ENCODE peak calls at places on chromosomes 5 and 9, in four cellular contexts. P is astrocyte, I is GM20000, W is endothelial cell. H is an unnamed sample.

GRCh38 chr5:140791111-140791510 is 3.5 kb upstream of the PCDHA2 start:
- DNase-seq in W (no peak), P (no peak), I (no peak), H (no peak)

GRCh38 chr5:22938373-22938772 is 85.2 kb upstream of the CDH12 start:
- DNase-seq in P (no peak), W (no peak), I (no peak), H (no peak)

GRCh38 chr5:132687995-132688394 is 14.2 kb downstream of the IL4 start:
- DNase-seq in P (no peak), I (no peak), W (no peak), H (no peak)

GRCh38 chr5:119287547-119288073 is 68.2 kb upstream of the TNFAIP8 start:
- DNase-seq in W (no peak), I (no peak), P (peak), H (peak)

GRCh38 chr5:10975915-10976314 is 214.9 kb upstream of the DAP start:
- DNase-seq in W (no peak), I (no peak), P (peak), H (no peak)

GRCh38 chr9:2281031-2281802 is 266.1 kb downstream of the SMARCA2 start:
- DNase-seq in W (peak), P (peak), I (no peak), H (no peak)

GRCh38 chr9:124941689-124942561 is 1.0 kb upstream of the GOLGA1 start:
- DNase-seq in W (peak), P (no peak), I (peak), H (peak)

GRCh38 chr5:177490992-177491391 is 6.4 kb downstream of the PDLIM7 start:
- DNase-seq in W (no peak), I (no peak), P (no peak), H (no peak)

GRCh38 chr5:144187699-144188294 is 17.1 kb downstream of the KCTD16 start:
- DNase-seq in W (no peak), I (peak), P (peak), H (peak)

GRCh38 chr9:93603906-93604326 is 27.5 kb downstream of the PHF2 start:
- DNase-seq in W (no peak), I (no peak), P (no peak), H (no peak)

GRCh38 chr5:179166171-179166885 is 106.2 kb downstream of the ZNF354C start:
- DNase-seq in W (no peak), P (no peak), I (no peak), H (no peak)

GRCh38 chr5:14109041-14109747 is 33.9 kb upstream of the TRIO start:
- DNase-seq in I (peak), P (peak), W (no peak), H (peak)

GRCh38 chr5:142012186-142012785 is 541 bp downstream of the GNPDA1 start:
- DNase-seq in W (peak), I (no peak), P (no peak), H (peak)

GRCh38 chr5:175246242-175246891 is 197.6 kb downstream of the DRD1 start:
- DNase-seq in W (no peak), I (no peak), P (peak), H (peak)

GRCh38 chr9:124007468-124008306 is 3.9 kb upstream of the LHX2 start:
- DNase-seq in P (no peak), I (no peak), W (no peak), H (no peak)

GRCh38 chr5:141420855-141421488 is at the start of gene PCDHGA11:
- DNase-seq in I (peak), W (peak), P (peak), H (peak)

GRCh38 chr9:12847591-12847990 is 72.8 kb downstream of the LURAP1L start:
- DNase-seq in I (no peak), W (no peak), P (no peak), H (no peak)

GRCh38 chr5:14708551-14708950 is 44.0 kb downstream of the OTULIN start:
- DNase-seq in I (no peak), P (no peak), W (no peak), H (no peak)

GRCh38 chr5:7397005-7397546 is 1.1 kb downstream of the ADCY2 start:
- DNase-seq in W (no peak), I (no peak), P (peak), H (no peak)

GRCh38 chr5:83518676-83519075 is 47.1 kb downstream of the VCAN start:
- DNase-seq in I (no peak), W (no peak), P (no peak), H (no peak)

GRCh38 chr5:36855141-36855495 is 21.5 kb upstream of the NIPBL start:
- DNase-seq in P (no peak), I (no peak), W (no peak), H (no peak)

GRCh38 chr5:96096724-96097123 is 135.1 kb upstream of the ELL2 start:
- DNase-seq in P (no peak), I (no peak), W (no peak), H (no peak)

GRCh38 chr5:45694255-45694834 is 1.8 kb downstream of the HCN1 start:
- DNase-seq in W (peak), P (no peak), I (no peak), H (no peak)

GRCh38 chr9:86868611-86869010 is 78.7 kb downstream of the GAS1 start:
- DNase-seq in I (no peak), P (no peak), W (no peak), H (no peak)

GRCh38 chr9:107213561-107214028 is 69.5 kb upstream of the RAD23B start:
- DNase-seq in I (peak), W (no peak), P (peak), H (peak)

GRCh38 chr9:131943397-131943796 is 136.3 kb downstream of the MED27 start:
- DNase-seq in I (no peak), P (peak), W (no peak), H (no peak)

GRCh38 chr5:7261049-7261448 is 134.9 kb upstream of the ADCY2 start:
- DNase-seq in P (peak), I (peak), W (peak), H (peak)

GRCh38 chr9:70111042-70111602 is 67.5 kb downstream of the MAMDC2 start:
- DNase-seq in I (peak), P (peak), W (peak), H (peak)

DNA sequence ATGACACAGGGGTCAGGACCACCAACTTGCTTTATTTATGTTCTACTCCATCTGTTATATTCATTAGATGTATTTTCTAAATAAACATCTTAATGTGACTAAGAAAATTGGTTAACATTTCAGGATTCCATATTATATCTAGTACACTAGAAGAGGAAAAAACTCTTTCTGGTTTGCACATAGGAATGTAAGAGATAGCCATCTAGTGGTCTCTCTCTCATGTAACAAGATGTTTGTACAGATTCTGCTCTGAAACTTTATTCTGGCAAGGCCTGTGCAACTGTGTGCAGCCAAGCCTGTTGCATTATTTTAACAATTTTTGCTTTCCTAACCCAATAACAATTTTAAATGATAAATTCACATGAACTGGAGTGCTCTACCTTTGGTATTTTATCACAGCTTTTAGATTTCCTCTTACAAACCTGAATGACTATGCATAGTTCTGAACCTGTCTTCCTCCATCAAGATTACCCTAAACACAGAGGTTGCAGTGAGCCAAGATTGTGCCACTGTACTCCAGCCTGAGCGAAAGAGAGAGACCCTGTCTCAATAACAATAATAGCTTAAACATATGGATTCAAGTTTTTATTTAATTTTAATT is 148.1 kb downstream of the GIN1 start:
- DNase-seq in W (no peak), P (peak), I (peak), H (peak)
- TF ChIP-seq CTCF in W (no peak), P (peak), I (no peak), H (peak)

GRCh38 chr9:121609845-121610637 is 41.4 kb upstream of the DAB2IP start:
- DNase-seq in I (no peak), W (no peak), P (peak), H (peak)
- TF ChIP-seq CTCF in I (no peak), W (no peak), P (no peak), H (no peak)

DNA sequence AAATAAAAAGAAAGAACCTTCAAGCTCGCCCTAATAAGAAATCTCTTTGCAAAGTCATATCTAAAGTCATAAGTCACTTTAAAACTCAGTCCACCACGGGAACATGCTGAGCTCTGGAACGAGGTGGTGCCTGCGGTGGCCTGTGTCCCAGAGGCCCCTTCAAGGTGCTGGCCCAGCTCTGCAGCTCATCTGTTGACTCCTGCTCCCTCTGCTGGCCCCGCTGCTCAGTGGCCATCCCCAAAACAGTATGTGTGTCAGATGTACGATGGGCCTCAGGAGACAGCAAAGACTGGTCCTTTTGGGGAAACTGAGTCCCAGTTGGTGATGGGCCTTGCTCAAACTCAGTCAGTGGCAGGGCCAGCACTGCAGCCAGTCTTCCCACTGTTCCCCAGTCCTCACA is 22.8 kb upstream of the FOXB2 start:
- DNase-seq in I (peak), W (peak), P (no peak), H (peak)
- TF ChIP-seq CTCF in I (peak), W (no peak), P (peak), H (peak)

GRCh38 chr5:170892201-170892600 is 30.4 kb downstream of the RANBP17 start:
- DNase-seq in I (no peak), W (no peak), P (peak), H (peak)

GRCh38 chr5:170882345-170882744 is 20.5 kb downstream of the RANBP17 start:
- DNase-seq in I (no peak), P (no peak), W (no peak), H (no peak)

GRCh38 chr5:170885281-170885680 is 23.5 kb downstream of the RANBP17 start:
- DNase-seq in W (no peak), P (peak), I (no peak), H (peak)

GRCh38 chr5:170885779-170886178 is 24.0 kb downstream of the RANBP17 start:
- DNase-seq in I (no peak), W (peak), P (no peak), H (no peak)

GRCh38 chr5:170886210-170886894 is 24.5 kb downstream of the RANBP17 start:
- DNase-seq in I (no peak), W (no peak), P (no peak), H (no peak)
- TF ChIP-seq CTCF in I (no peak), W (no peak), P (no peak), H (no peak)

GRCh38 chr9:31807574-31808256 is 576.7 kb upstream of the ACO1 start:
- DNase-seq in P (no peak), W (no peak), I (no peak), H (no peak)
- TF ChIP-seq CTCF in P (no peak), W (no peak), I (no peak), H (no peak)

DNA sequence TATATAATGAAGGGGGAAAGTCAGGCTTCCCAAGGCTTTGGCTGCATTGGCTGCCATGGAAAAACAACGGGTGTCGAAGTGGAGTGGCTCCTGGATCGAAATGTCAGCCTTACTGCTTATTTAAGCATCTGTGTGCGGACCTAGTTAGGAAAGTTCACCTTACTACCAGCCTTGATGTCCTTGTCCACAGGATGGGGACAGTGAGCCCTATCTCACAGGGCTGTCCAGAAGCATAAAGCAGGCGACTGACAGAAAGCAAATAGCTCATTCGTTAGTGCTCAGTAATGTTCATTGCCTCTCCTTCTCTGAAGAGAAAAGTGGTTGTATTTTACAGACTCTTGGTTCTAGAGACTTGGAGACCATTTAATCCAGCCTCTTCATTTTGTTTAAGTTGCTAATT is 81.5 kb upstream of the NIPAL4 start:
- DNase-seq in P (no peak), W (no peak), I (no peak), H (no peak)
- TF ChIP-seq CTCF in P (no peak), W (no peak), I (no peak), H (peak)

DNA sequence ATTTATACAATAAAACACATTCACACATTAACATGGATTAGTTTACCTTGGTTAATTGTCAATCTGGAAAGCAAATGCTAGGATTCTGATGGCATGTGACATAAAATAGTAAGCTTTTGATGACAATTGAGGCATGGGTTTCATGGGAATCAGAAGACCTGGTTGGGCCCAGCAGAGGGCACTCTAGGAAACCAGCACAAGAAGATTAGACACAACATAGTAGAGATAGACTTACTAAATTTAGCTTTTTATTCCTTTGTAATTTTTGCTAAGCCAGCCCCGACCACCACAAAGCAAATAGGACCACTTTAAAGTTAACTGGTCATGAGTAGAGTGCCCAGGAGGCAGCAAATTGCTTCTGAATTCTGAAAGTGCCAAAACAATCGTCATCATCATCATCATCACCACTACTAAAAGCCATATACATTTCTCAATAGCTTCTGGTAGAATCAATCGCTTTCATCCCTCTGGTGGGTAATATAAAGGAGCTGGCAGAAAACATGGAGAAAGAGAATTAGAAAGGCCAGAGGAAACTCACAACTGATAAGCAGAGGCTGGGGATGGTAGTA is 163.2 kb downstream of the ARRDC3 start:
- DNase-seq in P (no peak), I (peak), W (peak), H (peak)
- TF ChIP-seq CTCF in P (peak), I (peak), W (peak), H (peak)

GRCh38 chr5:159640921-159641320 is 275.4 kb upstream of the ADRA1B start:
- DNase-seq in P (no peak), W (no peak), I (no peak), H (no peak)

GRCh38 chr5:159640376-159640775 is 275.9 kb upstream of the ADRA1B start:
- DNase-seq in I (no peak), W (no peak), P (no peak), H (no peak)

GRCh38 chr5:159641371-159642039 is 274.8 kb upstream of the ADRA1B start:
- DNase-seq in W (no peak), P (no peak), I (no peak), H (no peak)

GRCh38 chr5:159644053-159644452 is 272.2 kb upstream of the ADRA1B start:
- DNase-seq in P (no peak), I (no peak), W (no peak), H (no peak)

GRCh38 chr5:159642379-159642778 is 273.9 kb upstream of the ADRA1B start:
- DNase-seq in I (no peak), P (no peak), W (no peak), H (no peak)
- TF ChIP-seq CTCF in I (no peak), P (no peak), W (no peak), H (peak)